ENCODE peak calls at places on chromosomes 11 and 22, in four cellular contexts. One of them, this sample, is unnamed.

GRCh38 chr11:63490551-63491239 is at the start of gene PLAAT5:
- DNase-seq in fibroblast of pulmonary artery: no peak
- DNase-seq in germinal center: no peak
- DNase-seq in heart left ventricle: no peak
- DNase-seq in this sample: peak

GRCh38 chr11:18280438-18281046 is 14.5 kb downstream of the SAA1 start:
- DNase-seq in germinal center: peak
- DNase-seq in heart left ventricle: no peak
- DNase-seq in fibroblast of pulmonary artery: no peak
- DNase-seq in this sample: no peak

GRCh38 chr11:126481303-126481680 is 125.8 kb downstream of the ST3GAL4 start:
- DNase-seq in heart left ventricle: no peak
- DNase-seq in germinal center: no peak
- DNase-seq in fibroblast of pulmonary artery: no peak
- DNase-seq in this sample: no peak

GRCh38 chr22:32097018-32097417 is 54.0 kb downstream of the SLC5A1 start:
- DNase-seq in germinal center: no peak
- DNase-seq in heart left ventricle: no peak
- DNase-seq in fibroblast of pulmonary artery: no peak
- DNase-seq in this sample: no peak

GRCh38 chr22:28743852-28744251 is 2.0 kb downstream of the HSCB start:
- DNase-seq in fibroblast of pulmonary artery: no peak
- DNase-seq in germinal center: no peak
- DNase-seq in heart left ventricle: no peak
- DNase-seq in this sample: no peak

GRCh38 chr11:123425367-123425766 is 4.7 kb upstream of the GRAMD1B start:
- DNase-seq in germinal center: no peak
- DNase-seq in fibroblast of pulmonary artery: no peak
- DNase-seq in heart left ventricle: no peak
- DNase-seq in this sample: no peak

GRCh38 chr11:131841028-131841427 is 470.6 kb downstream of the NTM start:
- DNase-seq in fibroblast of pulmonary artery: peak
- DNase-seq in heart left ventricle: no peak
- DNase-seq in germinal center: no peak
- DNase-seq in this sample: no peak

GRCh38 chr22:23419151-23419550 is 160.9 kb downstream of the IGLL1 start:
- DNase-seq in fibroblast of pulmonary artery: no peak
- DNase-seq in heart left ventricle: no peak
- DNase-seq in germinal center: no peak
- DNase-seq in this sample: no peak

GRCh38 chr22:25368271-25368670 is 148.8 kb downstream of the CRYBB2 start:
- DNase-seq in heart left ventricle: no peak
- DNase-seq in fibroblast of pulmonary artery: peak
- DNase-seq in germinal center: no peak
- DNase-seq in this sample: no peak

GRCh38 chr11:67027943-67028542 is 5.1 kb downstream of the SYT12 start:
- DNase-seq in fibroblast of pulmonary artery: no peak
- DNase-seq in germinal center: peak
- DNase-seq in heart left ventricle: no peak
- DNase-seq in this sample: no peak

This sample was measured in Right ventricle myocardium superior.